ENCODE peak calls at places on chromosomes 12 and 14, in eight cellular contexts. One of them, this sample, is unnamed.
A peak's percentile ranks its signal among the peaks of the same experiment; 100 is the strongest.

GRCh38 chr12:101598483-101598882 is 3.7 kb downstream of the MYBPC1 start:
- DNase-seq in ovary: no peak
- DNase-seq in tibial artery: no peak
- DNase-seq in left ventricle myocardium inferior: no peak
- DNase-seq in CD4-positive, alpha-beta memory T cell: no peak
- DNase-seq in uterus: no peak
- DNase-seq in K562: no peak
- DNase-seq in neuronal stem cell: no peak
- DNase-seq in this sample: no peak

GRCh38 chr12:18422849-18423248 is 161.5 kb downstream of the PIK3C2G start:
- DNase-seq in ovary: no peak
- DNase-seq in tibial artery: no peak
- DNase-seq in left ventricle myocardium inferior: no peak
- DNase-seq in CD4-positive, alpha-beta memory T cell: no peak
- DNase-seq in uterus: no peak
- DNase-seq in K562: no peak
- DNase-seq in neuronal stem cell: no peak
- DNase-seq in this sample: no peak

GRCh38 chr14:68468437-68469207 is 324.2 kb downstream of the ZFP36L1 start:
- DNase-seq in ovary: no peak
- DNase-seq in tibial artery: no peak
- DNase-seq in left ventricle myocardium inferior: no peak
- DNase-seq in CD4-positive, alpha-beta memory T cell: no peak
- DNase-seq in uterus: no peak
- DNase-seq in K562: no peak
- DNase-seq in neuronal stem cell: no peak
- DNase-seq in this sample: peak; percentile 37

GRCh38 chr12:14618990-14619389 is 51.3 kb upstream of the PLBD1 start:
- DNase-seq in ovary: no peak
- DNase-seq in tibial artery: no peak
- DNase-seq in left ventricle myocardium inferior: no peak
- DNase-seq in CD4-positive, alpha-beta memory T cell: no peak
- DNase-seq in uterus: no peak
- DNase-seq in K562: no peak
- DNase-seq in neuronal stem cell: peak; percentile 4
- DNase-seq in this sample: no peak

GRCh38 chr14:50173891-50174290 is 57.5 kb downstream of the SOS2 start:
- DNase-seq in ovary: no peak
- DNase-seq in tibial artery: no peak
- DNase-seq in left ventricle myocardium inferior: no peak
- DNase-seq in CD4-positive, alpha-beta memory T cell: no peak
- DNase-seq in uterus: no peak
- DNase-seq in K562: no peak
- DNase-seq in neuronal stem cell: no peak
- DNase-seq in this sample: no peak

GRCh38 chr14:20332946-20333782 is at the start of gene CCNB1IP1:
- DNase-seq in ovary: peak; percentile 66
- DNase-seq in tibial artery: peak; percentile 80
- DNase-seq in left ventricle myocardium inferior: peak; percentile 28
- DNase-seq in CD4-positive, alpha-beta memory T cell: peak; percentile 73
- DNase-seq in uterus: peak; percentile 87
- DNase-seq in K562: peak; percentile 91
- DNase-seq in neuronal stem cell: peak; percentile 64
- DNase-seq in this sample: peak; percentile 64

GRCh38 chr14:26993541-26993940 is 395.7 kb upstream of the NOVA1 start:
- DNase-seq in ovary: no peak
- DNase-seq in tibial artery: no peak
- DNase-seq in left ventricle myocardium inferior: no peak
- DNase-seq in CD4-positive, alpha-beta memory T cell: no peak
- DNase-seq in uterus: no peak
- DNase-seq in K562: no peak
- DNase-seq in neuronal stem cell: no peak
- DNase-seq in this sample: no peak

GRCh38 chr12:72465940-72466630 is 193.9 kb downstream of the TRHDE start:
- DNase-seq in ovary: no peak
- DNase-seq in tibial artery: no peak
- DNase-seq in left ventricle myocardium inferior: no peak
- DNase-seq in CD4-positive, alpha-beta memory T cell: no peak
- DNase-seq in uterus: no peak
- DNase-seq in K562: no peak
- DNase-seq in neuronal stem cell: no peak
- DNase-seq in this sample: no peak

GRCh38 chr12:45629292-45629691 is 100.2 kb upstream of the ARID2 start:
- DNase-seq in ovary: no peak
- DNase-seq in tibial artery: no peak
- DNase-seq in left ventricle myocardium inferior: no peak
- DNase-seq in CD4-positive, alpha-beta memory T cell: no peak
- DNase-seq in uterus: no peak
- DNase-seq in K562: no peak
- DNase-seq in neuronal stem cell: no peak
- DNase-seq in this sample: no peak

GRCh38 chr12:123934829-123935228 is 37.8 kb downstream of the CCDC92 start:
- DNase-seq in ovary: no peak
- DNase-seq in tibial artery: no peak
- DNase-seq in left ventricle myocardium inferior: no peak
- DNase-seq in CD4-positive, alpha-beta memory T cell: no peak
- DNase-seq in uterus: no peak
- DNase-seq in K562: peak; percentile 30
- DNase-seq in neuronal stem cell: no peak
- DNase-seq in this sample: no peak

GRCh38 chr14:75092698-75093097 is 23.3 kb downstream of the ZC2HC1C start:
- DNase-seq in ovary: no peak
- DNase-seq in tibial artery: no peak
- DNase-seq in left ventricle myocardium inferior: no peak
- DNase-seq in CD4-positive, alpha-beta memory T cell: no peak
- DNase-seq in uterus: no peak
- DNase-seq in K562: no peak
- DNase-seq in neuronal stem cell: no peak
- DNase-seq in this sample: no peak

GRCh38 chr12:67434653-67435375 is 165.7 kb downstream of the CAND1 start:
- DNase-seq in ovary: no peak
- DNase-seq in tibial artery: no peak
- DNase-seq in left ventricle myocardium inferior: no peak
- DNase-seq in CD4-positive, alpha-beta memory T cell: no peak
- DNase-seq in uterus: no peak
- DNase-seq in K562: no peak
- DNase-seq in neuronal stem cell: no peak
- DNase-seq in this sample: no peak

GRCh38 chr12:93245543-93245942 is 132.2 kb upstream of the NUDT4 start:
- DNase-seq in ovary: no peak
- DNase-seq in tibial artery: no peak
- DNase-seq in left ventricle myocardium inferior: no peak
- DNase-seq in CD4-positive, alpha-beta memory T cell: peak; percentile 10
- DNase-seq in uterus: no peak
- DNase-seq in K562: no peak
- DNase-seq in neuronal stem cell: no peak
- DNase-seq in this sample: peak; percentile 14

GRCh38 chr12:30926243-30927209 is at the start of gene TSPAN11:
- DNase-seq in ovary: peak; percentile 44
- DNase-seq in tibial artery: peak; percentile 59
- DNase-seq in left ventricle myocardium inferior: peak; percentile 34
- DNase-seq in CD4-positive, alpha-beta memory T cell: no peak
- DNase-seq in uterus: no peak
- DNase-seq in K562: no peak
- DNase-seq in neuronal stem cell: peak; percentile 80
- DNase-seq in this sample: no peak

GRCh38 chr12:89344862-89345202 is 7.5 kb downstream of the DUSP6 start:
- DNase-seq in ovary: no peak
- DNase-seq in tibial artery: no peak
- DNase-seq in left ventricle myocardium inferior: no peak
- DNase-seq in CD4-positive, alpha-beta memory T cell: no peak
- DNase-seq in uterus: no peak
- DNase-seq in K562: no peak
- DNase-seq in neuronal stem cell: no peak
- DNase-seq in this sample: no peak

GRCh38 chr12:89345376-89345775 is 6.9 kb downstream of the DUSP6 start:
- DNase-seq in ovary: no peak
- DNase-seq in tibial artery: no peak
- DNase-seq in left ventricle myocardium inferior: no peak
- DNase-seq in CD4-positive, alpha-beta memory T cell: no peak
- DNase-seq in uterus: no peak
- DNase-seq in K562: no peak
- DNase-seq in neuronal stem cell: no peak
- DNase-seq in this sample: no peak

GRCh38 chr12:89345830-89346740 is 6.2 kb downstream of the DUSP6 start:
- DNase-seq in ovary: no peak
- DNase-seq in tibial artery: peak; percentile 68
- DNase-seq in left ventricle myocardium inferior: peak; percentile 45
- DNase-seq in CD4-positive, alpha-beta memory T cell: peak; percentile 40
- DNase-seq in uterus: peak; percentile 47
- DNase-seq in K562: peak; percentile 43
- DNase-seq in neuronal stem cell: peak; percentile 67
- DNase-seq in this sample: peak; percentile 27

GRCh38 chr12:89343127-89343526 is 9.2 kb downstream of the DUSP6 start:
- DNase-seq in ovary: no peak
- DNase-seq in tibial artery: peak; percentile 94
- DNase-seq in left ventricle myocardium inferior: peak; percentile 68
- DNase-seq in CD4-positive, alpha-beta memory T cell: no peak
- DNase-seq in uterus: peak; percentile 60
- DNase-seq in K562: no peak
- DNase-seq in neuronal stem cell: no peak
- DNase-seq in this sample: no peak

DNA sequence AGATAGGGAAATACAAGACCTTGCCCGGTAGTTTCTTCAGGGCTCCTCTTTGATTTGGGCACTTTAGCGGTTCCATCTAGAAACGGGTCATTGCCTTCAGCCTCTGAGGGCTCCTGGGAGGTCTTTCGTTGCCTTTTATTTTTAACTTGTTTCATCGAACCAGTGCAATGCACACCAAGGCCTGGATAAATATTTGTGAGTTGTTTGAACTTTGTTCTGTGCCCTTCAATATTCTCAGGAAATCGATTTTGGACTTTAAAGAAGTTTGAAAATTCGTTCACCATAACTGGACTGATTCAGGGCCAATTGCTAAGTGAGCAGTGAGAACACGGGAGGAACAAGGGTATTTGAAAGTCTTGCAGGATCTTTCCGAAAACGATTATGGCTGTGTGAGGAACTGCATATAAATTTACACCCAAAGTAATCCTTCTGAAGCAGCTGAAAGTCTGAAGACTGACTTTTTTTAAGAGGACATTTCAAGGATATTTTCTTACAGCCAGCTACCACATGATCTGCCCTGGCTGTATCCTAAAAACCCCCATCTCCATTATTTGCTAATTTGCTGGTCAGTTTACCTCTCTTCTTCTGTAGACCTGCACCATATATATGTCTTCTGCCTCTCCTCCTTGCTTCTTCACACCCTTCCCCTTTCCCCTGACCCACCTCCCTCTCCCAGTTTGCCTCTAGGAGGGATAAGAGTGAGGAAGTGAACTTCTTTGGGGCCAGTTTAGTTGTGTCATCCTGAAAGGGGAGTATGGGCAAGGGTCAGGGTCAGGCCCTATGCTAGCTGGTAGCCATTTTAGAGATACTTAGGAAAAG is 8.0 kb downstream of the DUSP6 start:
- DNase-seq in ovary: no peak
- DNase-seq in tibial artery: no peak
- DNase-seq in left ventricle myocardium inferior: no peak
- DNase-seq in CD4-positive, alpha-beta memory T cell: no peak
- DNase-seq in uterus: no peak
- DNase-seq in K562: no peak
- DNase-seq in neuronal stem cell: no peak
- DNase-seq in this sample: no peak
- H3K4me3 ChIP-seq in ovary: no peak overlapping the region
- H3K4me3 ChIP-seq in tibial artery: no peak overlapping the region
- H3K4me3 ChIP-seq in left ventricle myocardium inferior: no peak overlapping the region
- H3K4me3 ChIP-seq in CD4-positive, alpha-beta memory T cell: no peak overlapping the region
- H3K4me3 ChIP-seq in uterus: no peak overlapping the region
- H3K4me3 ChIP-seq in K562: no peak overlapping the region
- H3K4me3 ChIP-seq in neuronal stem cell: no peak overlapping the region
- H3K4me3 ChIP-seq in this sample: no peak overlapping the region

DNA sequence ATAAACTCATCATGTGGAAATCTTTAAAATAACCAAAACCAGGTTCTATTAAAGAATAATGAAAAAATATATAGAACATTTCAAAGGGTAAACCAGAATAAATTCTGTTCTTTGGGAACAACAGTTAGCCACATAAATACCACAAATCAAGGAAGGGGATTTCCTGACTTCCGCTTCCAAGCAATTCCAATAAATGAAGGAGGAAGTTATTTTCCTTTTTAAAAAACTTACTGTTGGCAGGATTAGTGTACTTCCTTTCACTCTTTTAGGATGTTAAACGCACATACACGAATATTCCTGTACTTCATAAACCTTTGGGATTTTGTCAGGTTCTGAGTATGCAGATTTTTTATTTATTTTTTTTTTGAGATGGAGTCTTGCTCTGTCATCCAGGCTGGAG is 13.7 kb upstream of the LIMA1 start:
- DNase-seq in ovary: no peak
- DNase-seq in tibial artery: no peak
- DNase-seq in left ventricle myocardium inferior: no peak
- DNase-seq in CD4-positive, alpha-beta memory T cell: no peak
- DNase-seq in uterus: no peak
- DNase-seq in K562: no peak
- DNase-seq in neuronal stem cell: no peak
- DNase-seq in this sample: no peak
- H3K27ac ChIP-seq in ovary: no peak overlapping the region
- H3K27ac ChIP-seq in tibial artery: no peak overlapping the region
- H3K27ac ChIP-seq in left ventricle myocardium inferior: peak overlapping the region; percentile 67
- H3K27ac ChIP-seq in CD4-positive, alpha-beta memory T cell: no peak overlapping the region
- H3K27ac ChIP-seq in uterus: peak overlapping the region; percentile 61
- H3K27ac ChIP-seq in K562: no peak overlapping the region
- H3K27ac ChIP-seq in neuronal stem cell: no peak overlapping the region
- H3K27ac ChIP-seq in this sample: no peak overlapping the region

DNA sequence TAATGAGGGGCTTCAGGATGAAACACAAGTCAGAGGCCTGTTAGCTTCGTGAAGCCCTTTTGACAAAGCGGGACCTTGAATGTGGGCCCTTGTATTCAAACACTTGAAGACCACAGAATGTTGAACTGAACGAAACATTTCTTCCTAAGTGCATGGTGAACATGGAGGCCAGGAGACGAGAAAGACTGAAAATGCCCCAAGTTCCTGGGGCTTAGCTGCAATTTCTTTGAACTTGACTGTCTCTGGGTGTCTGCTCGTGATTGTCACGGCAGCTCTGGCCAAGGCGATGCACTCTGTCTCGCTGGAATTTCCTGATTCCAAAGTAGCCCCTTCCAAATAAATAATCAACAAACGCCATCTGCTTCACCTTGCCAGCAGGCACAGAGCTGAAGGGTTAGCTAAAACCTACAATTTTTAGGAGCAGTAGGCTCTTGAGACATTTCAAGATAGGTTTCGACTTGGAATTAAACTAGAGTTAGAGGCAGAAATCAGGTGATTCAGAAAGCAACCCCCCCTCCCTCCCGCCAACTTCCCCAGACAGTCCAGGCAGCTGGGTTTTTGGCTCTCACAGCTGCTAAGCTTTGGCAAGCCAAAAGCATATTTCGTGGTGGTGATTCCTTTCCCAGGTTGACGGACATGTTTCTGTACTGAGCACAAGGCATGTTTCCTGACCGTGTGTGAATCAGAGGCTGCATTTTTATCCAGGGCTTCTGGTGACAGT is 13.5 kb upstream of the IRF2BPL start:
- DNase-seq in ovary: peak; percentile 65
- DNase-seq in tibial artery: peak; percentile 87
- DNase-seq in left ventricle myocardium inferior: peak; percentile 63
- DNase-seq in CD4-positive, alpha-beta memory T cell: no peak
- DNase-seq in uterus: peak; percentile 80
- DNase-seq in K562: no peak
- DNase-seq in neuronal stem cell: no peak
- DNase-seq in this sample: no peak
- H3K4me3 ChIP-seq in ovary: no peak overlapping the region
- H3K4me3 ChIP-seq in tibial artery: no peak overlapping the region
- H3K4me3 ChIP-seq in left ventricle myocardium inferior: peak overlapping the region; percentile 33
- H3K4me3 ChIP-seq in CD4-positive, alpha-beta memory T cell: no peak overlapping the region
- H3K4me3 ChIP-seq in uterus: no peak overlapping the region
- H3K4me3 ChIP-seq in K562: no peak overlapping the region
- H3K4me3 ChIP-seq in neuronal stem cell: no peak overlapping the region
- H3K4me3 ChIP-seq in this sample: no peak overlapping the region

GRCh38 chr12:22283006-22283506 is 51.5 kb downstream of the ST8SIA1 start:
- DNase-seq in ovary: no peak
- DNase-seq in tibial artery: no peak
- DNase-seq in left ventricle myocardium inferior: no peak
- DNase-seq in CD4-positive, alpha-beta memory T cell: no peak
- DNase-seq in uterus: no peak
- DNase-seq in K562: no peak
- DNase-seq in neuronal stem cell: no peak
- DNase-seq in this sample: no peak
- H3K27ac ChIP-seq in ovary: no peak overlapping the region
- H3K27ac ChIP-seq in tibial artery: peak overlapping the region; percentile 86
- H3K27ac ChIP-seq in left ventricle myocardium inferior: peak overlapping the region; percentile 72
- H3K27ac ChIP-seq in CD4-positive, alpha-beta memory T cell: no peak overlapping the region
- H3K27ac ChIP-seq in uterus: peak overlapping the region; percentile 86
- H3K27ac ChIP-seq in K562: no peak overlapping the region
- H3K27ac ChIP-seq in neuronal stem cell: no peak overlapping the region
- H3K27ac ChIP-seq in this sample: no peak overlapping the region

This sample was measured in naive thymus-derived CD4-positive, alpha-beta T cell.